ENCODE peak calls at places on chromosomes 11 and 22, in ten cellular contexts. Y, Z, I, L, Q, X, E, K, G and B are unnamed samples.

GRCh38 chr11:22516136-22516535 is 109.5 kb downstream of the FANCF start:
- DNase-seq in Y (no peak), Z (no peak), I (no peak), L (no peak), Q (no peak), X (no peak), E (no peak), K (no peak), G (no peak), B (no peak)

GRCh38 chr11:130719516-130719915 is 196.8 kb downstream of the SNX19 start:
- DNase-seq in Y (no peak), Z (no peak), I (peak; percentile 17), L (no peak), Q (peak; percentile 74), X (no peak), E (no peak), K (no peak), G (peak; percentile 77), B (no peak)

GRCh38 chr11:66843776-66844495 is 695 bp downstream of the RCE1 start:
- DNase-seq in Y (no peak), Z (no peak), I (no peak), L (no peak), Q (no peak), X (no peak), E (no peak), K (no peak), G (no peak), B (no peak)

GRCh38 chr11:83568474-83568873 is 282.3 kb upstream of the CCDC90B start:
- DNase-seq in Y (no peak), Z (no peak), I (no peak), L (no peak), Q (no peak), X (no peak), E (no peak), K (no peak), G (no peak), B (no peak)

GRCh38 chr11:134471341-134472187 is 59.5 kb upstream of the B3GAT1 start:
- DNase-seq in Y (no peak), Z (no peak), I (no peak), L (peak; percentile 34), Q (no peak), X (no peak), E (no peak), K (no peak), G (no peak), B (no peak)

GRCh38 chr11:12195773-12196172 is 85.4 kb downstream of the MICAL2 start:
- DNase-seq in Y (no peak), Z (peak; percentile 10), I (no peak), L (no peak), Q (no peak), X (no peak), E (no peak), K (peak; percentile 67), G (no peak), B (no peak)

GRCh38 chr22:41338614-41339212 is 37.4 kb downstream of the ZC3H7B start:
- DNase-seq in Y (no peak), Z (no peak), I (no peak), L (no peak), Q (no peak), X (no peak), E (no peak), K (no peak), G (no peak), B (no peak)

GRCh38 chr22:23495614-23496444 is 84.3 kb downstream of the IGLL1 start:
- DNase-seq in Y (no peak), Z (no peak), I (no peak), L (no peak), Q (no peak), X (no peak), E (no peak), K (no peak), G (no peak), B (peak; percentile 27)

GRCh38 chr11:75112200-75112599 is 15.5 kb upstream of the OR2AT4 start:
- DNase-seq in Y (no peak), Z (no peak), I (no peak), L (no peak), Q (no peak), X (no peak), E (no peak), K (no peak), G (no peak), B (no peak)

GRCh38 chr11:58647141-58647699 is 24.8 kb downstream of the CNTF start:
- DNase-seq in Y (no peak), Z (no peak), I (no peak), L (no peak), Q (no peak), X (no peak), E (no peak), K (no peak), G (no peak), B (no peak)

GRCh38 chr22:48749555-48750227 is 1078.0 kb downstream of the BRD1 start:
- DNase-seq in Y (peak; percentile 12), Z (no peak), I (no peak), L (no peak), Q (no peak), X (no peak), E (no peak), K (no peak), G (no peak), B (no peak)

GRCh38 chr22:19041403-19042074 is 80.7 kb downstream of the DGCR2 start:
- DNase-seq in Y (peak; percentile 9), Z (no peak), I (no peak), L (no peak), Q (no peak), X (no peak), E (no peak), K (no peak), G (no peak), B (no peak)

GRCh38 chr22:49853981-49854791 is 542 bp downstream of the ZBED4 start:
- DNase-seq in Y (peak; percentile 69), Z (no peak), I (no peak), L (no peak), Q (peak; percentile 8), X (no peak), E (peak; percentile 68), K (no peak), G (no peak), B (no peak)

GRCh38 chr11:123580557-123581275 is 73.7 kb downstream of the SCN3B start:
- DNase-seq in Y (peak; percentile 84), Z (peak; percentile 63), I (peak; percentile 39), L (no peak), Q (peak; percentile 31), X (no peak), E (peak; percentile 87), K (peak; percentile 69), G (peak; percentile 82), B (peak; percentile 85)

GRCh38 chr11:3178349-3178748 is 13.2 kb upstream of the OSBPL5 start:
- DNase-seq in Y (no peak), Z (no peak), I (no peak), L (no peak), Q (peak; percentile 39), X (no peak), E (no peak), K (no peak), G (no peak), B (no peak)

GRCh38 chr11:120198787-120199469 is 11.9 kb upstream of the OAF start:
- DNase-seq in Y (peak; percentile 73), Z (no peak), I (no peak), L (no peak), Q (no peak), X (no peak), E (no peak), K (no peak), G (no peak), B (no peak)

GRCh38 chr11:79119491-79120284 is 321.1 kb downstream of the TENM4 start:
- DNase-seq in Y (no peak), Z (no peak), I (peak; percentile 96), L (peak; percentile 41), Q (no peak), X (peak; percentile 42), E (peak; percentile 81), K (no peak), G (no peak), B (peak; percentile 59)

GRCh38 chr11:126282361-126282741 is 542 bp upstream of the TIRAP start:
- DNase-seq in Y (peak; percentile 66), Z (peak; percentile 26), I (no peak), L (peak; percentile 37), Q (peak; percentile 39), X (no peak), E (peak; percentile 62), K (peak; percentile 33), G (peak; percentile 51), B (no peak)

GRCh38 chr11:90525962-90526361 is 303.1 kb upstream of the CHORDC1 start:
- DNase-seq in Y (no peak), Z (no peak), I (no peak), L (no peak), Q (no peak), X (no peak), E (no peak), K (no peak), G (no peak), B (no peak)

GRCh38 chr22:47609653-47610052 is 847.2 kb downstream of the TBC1D22A start:
- DNase-seq in Y (no peak), Z (no peak), I (no peak), L (no peak), Q (no peak), X (no peak), E (no peak), K (no peak), G (no peak), B (no peak)

GRCh38 chr22:28103596-28103995 is 184.5 kb upstream of the PITPNB start:
- DNase-seq in Y (no peak), Z (no peak), I (no peak), L (no peak), Q (no peak), X (no peak), E (no peak), K (no peak), G (no peak), B (no peak)

GRCh38 chr22:49914256-49914655 is 4.0 kb downstream of the ALG12 start:
- DNase-seq in Y (no peak), Z (no peak), I (no peak), L (no peak), Q (no peak), X (no peak), E (no peak), K (no peak), G (no peak), B (no peak)

GRCh38 chr22:48804811-48805301 is 1022.8 kb downstream of the BRD1 start:
- DNase-seq in Y (no peak), Z (no peak), I (no peak), L (no peak), Q (no peak), X (no peak), E (no peak), K (no peak), G (no peak), B (no peak)

GRCh38 chr11:130051077-130051476 is 18.6 kb upstream of the APLP2 start:
- DNase-seq in Y (no peak), Z (no peak), I (no peak), L (no peak), Q (no peak), X (no peak), E (no peak), K (no peak), G (no peak), B (no peak)

GRCh38 chr11:70027451-70027850 is 50.7 kb upstream of the ANO1 start:
- DNase-seq in Y (no peak), Z (no peak), I (no peak), L (no peak), Q (no peak), X (no peak), E (no peak), K (no peak), G (no peak), B (no peak)

GRCh38 chr11:5366856-5367255 is 15.5 kb downstream of the OR51B6 start:
- DNase-seq in Y (no peak), Z (no peak), I (no peak), L (no peak), Q (no peak), X (no peak), E (no peak), K (no peak), G (no peak), B (no peak)

GRCh38 chr11:122230387-122230760 is 114.4 kb upstream of the BLID start:
- DNase-seq in Y (no peak), Z (no peak), I (no peak), L (no peak), Q (no peak), X (no peak), E (no peak), K (no peak), G (no peak), B (no peak)

GRCh38 chr11:129283141-129283540 is 91.0 kb upstream of the ARHGAP32 start:
- DNase-seq in Y (peak; percentile 68), Z (no peak), I (no peak), L (no peak), Q (no peak), X (no peak), E (no peak), K (no peak), G (no peak), B (no peak)